ENCODE peak calls at places on chromosomes 4 and X, in five cellular contexts. Z is IMR-90, O is H9, X is neuronal stem cell, Y is mesenchymal stem cell. N is an unnamed sample.

GRCh38 chrX:86946569-86946968 is 571.0 kb upstream of the KLHL4 start:
- DNase-seq in Z (peak), O (no peak), X (peak), Y (peak), N (peak)

GRCh38 chr4:74975848-74976824 is 43.2 kb downstream of the PARM1 start:
- DNase-seq in Z (no peak), O (no peak), X (no peak), Y (no peak), N (no peak)

GRCh38 chr4:6676722-6677558 is 16.7 kb upstream of the S100P start:
- DNase-seq in Z (no peak), O (no peak), X (no peak), Y (no peak), N (no peak)

GRCh38 chrX:72526534-72527508 is 45.8 kb downstream of the HDAC8 start:
- DNase-seq in Z (peak), O (no peak), X (no peak), Y (peak), N (no peak)

GRCh38 chr4:118335316-118335715 is 17.5 kb downstream of the PRSS12 start:
- DNase-seq in Z (no peak), O (no peak), X (no peak), Y (no peak), N (no peak)

GRCh38 chrX:103540145-103540544 is 20.9 kb upstream of the RAB40A start:
- DNase-seq in Z (peak), O (no peak), X (no peak), Y (peak), N (no peak)

GRCh38 chr4:6732441-6733357 is 16.7 kb downstream of the BLOC1S4 start:
- DNase-seq in Z (peak), O (no peak), X (no peak), Y (peak), N (peak)

GRCh38 chr4:14641871-14642270 is 360.4 kb upstream of the CPEB2 start:
- DNase-seq in Z (no peak), O (no peak), X (no peak), Y (no peak), N (no peak)

GRCh38 chr4:15162465-15163283 is 160.4 kb downstream of the CPEB2 start:
- DNase-seq in Z (peak), O (no peak), X (no peak), Y (peak), N (peak)

GRCh38 chr4:99886146-99886545 is 8.1 kb downstream of the LAMTOR3 start:
- DNase-seq in Z (peak), O (no peak), X (no peak), Y (no peak), N (no peak)

GRCh38 chrX:136639506-136640176 is 8.3 kb upstream of the CD40LG start:
- DNase-seq in Z (no peak), O (no peak), X (no peak), Y (no peak), N (no peak)

GRCh38 chr4:158729716-158730559 is 6.7 kb upstream of the PPID start:
- DNase-seq in Z (peak), O (peak), X (peak), Y (peak), N (peak)

GRCh38 chr4:151239608-151240007 is 37.4 kb upstream of the PRSS48 start:
- DNase-seq in Z (no peak), O (no peak), X (no peak), Y (no peak), N (no peak)

GRCh38 chr4:151238477-151238876 is 38.5 kb upstream of the PRSS48 start:
- DNase-seq in Z (peak), O (no peak), X (no peak), Y (no peak), N (no peak)

GRCh38 chr4:151233600-151233999 is 43.4 kb upstream of the PRSS48 start:
- DNase-seq in Z (no peak), O (no peak), X (no peak), Y (no peak), N (no peak)

GRCh38 chr4:151231915-151232595 is 44.9 kb upstream of the PRSS48 start:
- DNase-seq in Z (no peak), O (no peak), X (no peak), Y (peak), N (no peak)

DNA sequence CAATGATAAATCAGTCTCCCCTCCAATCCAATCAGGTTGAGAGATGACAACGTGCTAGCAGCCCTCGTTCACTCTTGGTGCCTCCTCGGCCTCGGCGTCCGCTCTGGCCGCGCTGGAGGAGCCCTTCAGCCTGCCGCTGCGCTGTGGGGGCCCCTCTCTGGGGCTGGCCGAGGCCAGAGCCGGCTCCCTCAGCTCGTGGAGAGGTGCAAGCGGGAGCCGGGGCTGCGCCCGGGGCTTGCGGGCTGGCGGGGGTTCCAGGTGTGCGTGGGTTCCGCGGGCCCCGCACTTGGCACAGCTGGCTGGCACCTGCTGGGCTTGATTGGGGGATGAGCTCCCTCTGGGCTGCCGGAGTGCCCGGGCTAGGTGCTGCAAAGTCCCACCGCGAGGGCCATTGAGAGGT is 40.9 kb upstream of the PRSS48 start:
- DNase-seq in Z (no peak), O (no peak), X (no peak), Y (no peak), N (no peak)
- H4K8ac ChIP-seq in Z (no peak), O (no peak), X (no peak), Y (no peak), N (no peak)

DNA sequence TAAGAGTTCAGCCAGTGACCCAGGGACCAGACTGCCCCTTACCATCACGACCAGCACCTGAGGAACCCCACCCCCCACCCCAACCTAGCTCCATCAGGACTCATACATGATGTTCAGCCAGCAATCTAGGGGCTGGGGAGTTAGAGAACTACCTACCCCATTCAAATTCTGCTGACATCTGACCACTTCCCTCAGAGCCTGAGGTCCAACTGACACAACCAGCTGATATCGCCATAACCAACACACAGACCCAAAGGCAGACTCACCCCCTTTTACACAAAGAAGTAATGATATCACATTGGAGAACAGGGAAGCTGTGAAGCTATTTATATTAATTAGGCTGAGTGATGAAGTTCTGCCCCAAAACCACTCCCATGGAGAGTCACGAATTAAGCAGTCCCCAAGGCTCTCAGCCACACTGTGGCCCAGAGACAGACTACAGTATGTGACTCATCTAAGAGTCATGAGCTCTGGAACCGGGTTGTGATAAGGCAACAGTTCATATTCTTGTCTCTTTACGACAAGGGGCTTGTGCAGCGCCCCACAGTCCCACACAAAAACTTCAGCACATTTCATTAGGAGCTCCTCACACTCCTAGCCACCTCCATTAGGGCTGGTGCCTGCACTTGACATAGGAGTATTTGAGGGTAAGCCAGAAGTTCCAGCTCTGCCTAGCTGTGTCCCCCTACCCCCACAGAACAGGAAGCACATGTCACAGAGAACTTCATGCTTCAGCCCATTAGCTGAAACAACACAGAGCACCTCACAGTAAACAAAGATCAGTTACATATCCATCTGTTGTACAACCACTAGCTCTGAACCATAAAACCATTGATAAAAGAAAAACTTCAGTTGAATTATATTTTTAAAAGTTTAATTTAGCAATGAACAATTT is 184.7 kb upstream of the ZCCHC13 start:
- DNase-seq in Z (peak), O (no peak), X (no peak), Y (peak), N (peak)
- H2BK5ac ChIP-seq in Z (peak), O (no peak), X (no peak), Y (no peak), N (no peak)

DNA sequence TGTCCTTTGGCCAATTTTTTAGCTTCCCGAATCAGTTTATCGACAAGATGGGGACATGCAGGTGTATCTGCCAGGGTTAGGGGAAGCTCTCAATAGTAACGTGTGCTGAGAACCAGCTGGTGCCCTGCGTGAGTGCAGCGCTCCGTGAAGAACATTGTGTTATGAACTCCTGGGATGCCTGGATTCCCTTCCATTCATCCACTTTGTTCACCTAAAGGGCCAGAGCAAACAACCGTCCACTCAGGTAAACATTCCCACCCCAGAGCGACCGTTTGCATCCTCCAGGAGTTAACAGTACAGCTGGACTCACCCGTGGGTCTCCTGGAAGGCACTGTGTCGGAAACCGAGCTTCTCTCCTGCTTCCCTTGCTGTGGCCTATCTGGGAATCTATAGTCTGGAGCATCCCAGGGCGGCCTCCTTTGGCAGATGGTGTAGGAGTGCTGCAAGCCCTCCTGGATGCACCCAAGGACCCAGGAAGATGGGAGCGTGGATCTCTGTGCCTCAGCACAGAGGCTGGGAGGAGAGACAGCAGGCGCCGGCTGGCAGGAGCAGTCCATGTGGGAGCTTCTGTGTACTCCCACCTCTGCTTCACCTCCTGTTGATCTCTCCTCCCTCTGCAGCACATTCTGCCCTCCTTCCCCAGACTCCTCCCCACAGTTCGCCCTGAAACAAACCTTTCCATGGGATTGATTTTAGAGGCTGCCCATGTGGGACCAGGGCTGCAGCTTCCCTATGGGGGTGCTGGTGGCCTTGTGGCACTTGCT is 62.7 kb downstream of the SHROOM2 start:
- DNase-seq in Z (no peak), O (no peak), X (no peak), Y (no peak), N (no peak)
- H4K8ac ChIP-seq in Z (no peak), O (no peak), X (no peak), Y (no peak), N (no peak)

GRCh38 chr4:48341776-48342558 is 638 bp downstream of the SLAIN2 start:
- DNase-seq in Z (peak), O (peak), X (peak), Y (peak), N (peak)
- H2BK5ac ChIP-seq in Z (peak), O (no peak), X (peak), Y (peak), N (peak)

GRCh38 chr4:772776-773175 is 53.2 kb downstream of the CPLX1 start:
- DNase-seq in Z (no peak), O (no peak), X (no peak), Y (no peak), N (no peak)
- H4K8ac ChIP-seq in Z (no peak), O (no peak), X (peak), Y (no peak), N (no peak)

N was measured in mesendoderm.